ENCODE peak calls at places on chromosomes 1 and 21, in seven cellular contexts. C is neural progenitor cell, D is lower lobe of right lung, U is uterus, R is ovary, H is fibroblast of lung, F is psoas muscle. P is an unnamed sample.
A peak's percentile ranks its signal among the peaks of the same experiment; 100 is the strongest.

GRCh38 chr1:40247655-40248054 is at the start of gene TMCO2:
- DNase-seq in H (no peak), R (no peak), D (no peak), U (no peak), F (no peak), C (no peak), P (no peak)

GRCh38 chr1:13583964-13584791 is 546 bp downstream of the PDPN start:
- DNase-seq in C (peak; percentile 76), D (peak; percentile 55), U (peak; percentile 63), H (peak; percentile 10), R (peak; percentile 74), F (peak; percentile 66), P (peak; percentile 46)

GRCh38 chr1:244237445-244237844 is 186.4 kb downstream of the ZBTB18 start:
- DNase-seq in H (no peak), C (no peak), F (no peak), D (no peak), R (no peak), U (no peak), P (no peak)

GRCh38 chr1:112508242-112509004 is at the start of gene WNT2B:
- DNase-seq in H (no peak), U (no peak), F (peak; percentile 33), R (peak; percentile 47), C (peak; percentile 60), D (peak; percentile 59), P (peak; percentile 65)

GRCh38 chr1:185483647-185484450 is 166.8 kb upstream of the IVNS1ABP start:
- DNase-seq in U (no peak), R (no peak), F (no peak), C (peak; percentile 39), H (peak; percentile 43), D (no peak), P (no peak)

GRCh38 chr1:100474838-100475237 is 63.1 kb upstream of the GPR88 start:
- DNase-seq in F (no peak), C (no peak), H (peak; percentile 10), R (no peak), U (no peak), D (no peak), P (no peak)

GRCh38 chr21:28932717-28933116 is 60.0 kb downstream of the LTN1 start:
- DNase-seq in U (no peak), H (no peak), F (no peak), R (no peak), C (no peak), D (no peak), P (no peak)

GRCh38 chr1:94209425-94209824 is 28.0 kb downstream of the ARHGAP29 start:
- DNase-seq in D (no peak), R (no peak), H (peak; percentile 53), C (no peak), U (no peak), F (no peak), P (no peak)

GRCh38 chr21:46393451-46393940 is 65.2 kb upstream of the DIP2A start:
- DNase-seq in H (no peak), D (peak; percentile 41), F (peak; percentile 43), R (peak; percentile 58), C (no peak), U (peak; percentile 31), P (no peak)

GRCh38 chr1:28148880-28149195 is 27.7 kb downstream of the PTAFR start:
- DNase-seq in D (no peak), C (no peak), H (no peak), F (no peak), U (no peak), R (no peak), P (no peak)

GRCh38 chr1:43691871-43692815 is 15.2 kb upstream of the ST3GAL3 start:
- DNase-seq in F (no peak), U (no peak), H (no peak), C (no peak), R (no peak), D (no peak), P (peak; percentile 94)

GRCh38 chr1:53172751-53173498 is 23.7 kb upstream of the CPT2 start:
- DNase-seq in F (no peak), U (no peak), D (no peak), H (peak; percentile 70), C (peak; percentile 57), R (no peak), P (no peak)

GRCh38 chr1:225921734-225922709 is 2.0 kb downstream of the PYCR2 start:
- DNase-seq in F (no peak), D (peak; percentile 35), R (no peak), U (no peak), C (no peak), H (no peak), P (no peak)

GRCh38 chr1:47727051-47727708 is 270.0 kb downstream of the TRABD2B start:
- DNase-seq in F (no peak), U (no peak), R (no peak), H (no peak), D (no peak), C (no peak), P (no peak)

GRCh38 chr1:218658899-218659298 is 313.8 kb downstream of the TGFB2 start:
- DNase-seq in D (no peak), F (no peak), R (no peak), C (no peak), U (no peak), H (peak; percentile 61), P (no peak)

GRCh38 chr1:209335090-209335692 is 248.3 kb upstream of the CAMK1G start:
- DNase-seq in U (no peak), F (no peak), D (no peak), H (peak; percentile 18), R (no peak), C (peak; percentile 80), P (no peak)

GRCh38 chr1:59730302-59730701 is 84.4 kb upstream of the HOOK1 start:
- DNase-seq in H (peak; percentile 86), F (no peak), U (no peak), R (no peak), C (no peak), D (no peak), P (no peak)

GRCh38 chr1:94202241-94202640 is 35.1 kb downstream of the ARHGAP29 start:
- DNase-seq in F (no peak), R (no peak), U (no peak), C (no peak), H (no peak), D (no peak), P (no peak)

GRCh38 chr1:232553050-232553754 is 76.7 kb downstream of the SIPA1L2 start:
- DNase-seq in D (peak; percentile 51), U (peak; percentile 33), F (peak; percentile 46), R (peak; percentile 54), C (no peak), H (peak; percentile 36), P (no peak)

GRCh38 chr1:6601865-6602668 is 602 bp downstream of the KLHL21 start:
- DNase-seq in C (peak; percentile 77), U (peak; percentile 56), H (peak; percentile 70), R (peak; percentile 54), D (peak; percentile 67), F (peak; percentile 64), P (no peak)

GRCh38 chr1:178126790-178127189 is 32.9 kb downstream of the RASAL2 start:
- DNase-seq in R (no peak), H (peak; percentile 85), U (no peak), D (no peak), F (no peak), C (no peak), P (no peak)

GRCh38 chr21:42016364-42016985 is 6.3 kb upstream of the ZBTB21 start:
- DNase-seq in R (no peak), H (no peak), D (no peak), U (no peak), F (no peak), C (no peak), P (no peak)

GRCh38 chr21:35940074-35940927 is 120.0 kb downstream of the SETD4 start:
- DNase-seq in D (no peak), C (peak; percentile 86), R (peak; percentile 24), H (peak; percentile 87), U (peak; percentile 45), F (peak; percentile 21), P (peak; percentile 41)

DNA sequence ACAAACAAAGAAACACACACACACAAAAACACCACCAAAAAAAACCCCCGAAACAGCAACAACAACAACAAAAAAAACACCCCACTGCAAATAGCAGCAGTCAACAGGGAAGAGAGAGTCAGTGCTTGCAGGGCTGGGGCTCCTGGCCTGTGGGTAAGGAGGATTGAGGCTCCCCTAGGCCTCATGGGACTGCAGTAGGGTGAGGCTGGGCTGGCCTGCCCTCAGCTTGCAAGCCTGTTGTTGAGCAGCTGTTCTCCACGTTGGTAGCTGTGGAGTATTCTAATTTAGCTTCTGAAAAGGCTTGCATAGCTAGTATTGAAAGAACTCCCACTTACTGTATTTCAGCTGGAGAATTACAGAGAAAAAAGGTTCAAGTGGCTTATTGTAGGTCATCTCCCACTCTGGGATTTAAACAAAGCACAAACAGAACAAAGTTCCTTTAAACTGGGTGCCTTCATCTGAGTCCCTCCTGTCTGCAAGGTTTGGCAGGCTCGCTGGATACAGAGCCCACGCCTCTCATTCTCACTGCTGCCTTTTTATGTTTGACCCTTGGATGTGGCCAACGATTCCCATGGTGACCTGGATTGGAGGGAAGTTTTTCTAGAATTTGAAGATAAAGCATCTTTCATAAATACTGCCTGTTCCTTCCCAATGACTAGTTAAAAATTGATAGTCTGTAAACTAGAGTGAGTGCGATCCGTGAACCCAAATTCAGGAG is 247.3 kb downstream of the KIF26B start:
- DNase-seq in C (no peak), D (no peak), U (no peak), H (no peak), F (no peak), R (no peak), P (no peak)
- H3K27ac ChIP-seq in C (no peak overlapping the region), D (no peak overlapping the region), U (no peak overlapping the region), H (no peak overlapping the region), F (no peak overlapping the region), R (no peak overlapping the region), P (no peak overlapping the region)

GRCh38 chr1:147225193-147225730 is at the start of gene FMO5:
- DNase-seq in H (peak; percentile 76), D (peak; percentile 85), F (peak; percentile 65), U (peak; percentile 84), R (peak; percentile 64), C (peak; percentile 76), P (peak; percentile 55)
- TF ChIP-seq CTCF in H (peak; percentile 12), D (peak; percentile 45), F (peak; percentile 18), U (peak; percentile 44), R (no peak), C (no peak), P (no peak)

GRCh38 chr21:38768385-38769071 is 37.2 kb upstream of the ETS2 start:
- DNase-seq in R (no peak), F (no peak), H (peak; percentile 99), D (no peak), U (no peak), C (no peak), P (no peak)

GRCh38 chr21:38765056-38765455 is 40.7 kb upstream of the ETS2 start:
- DNase-seq in C (no peak), R (no peak), F (no peak), U (no peak), H (no peak), D (no peak), P (no peak)

GRCh38 chr21:38769253-38769780 is 36.4 kb upstream of the ETS2 start:
- DNase-seq in D (no peak), C (peak; percentile 26), U (no peak), F (no peak), H (peak; percentile 84), R (no peak), P (no peak)

GRCh38 chr21:38770660-38771059 is 35.1 kb upstream of the ETS2 start:
- DNase-seq in D (no peak), F (no peak), H (no peak), C (no peak), R (no peak), U (no peak), P (no peak)

GRCh38 chr21:38766987-38767722 is 38.6 kb upstream of the ETS2 start:
- DNase-seq in H (no peak), F (no peak), R (no peak), D (peak; percentile 55), U (no peak), C (no peak), P (no peak)
- H3K4me3 ChIP-seq in H (no peak overlapping the region), F (peak overlapping the region; percentile 37), R (no peak overlapping the region), D (peak overlapping the region; percentile 41), U (no peak overlapping the region), C (no peak overlapping the region), P (no peak overlapping the region)

GRCh38 chr1:54274448-54274847 is 74.5 kb downstream of the MRPL37 start:
- DNase-seq in C (peak; percentile 31), R (no peak), F (no peak), H (no peak), U (no peak), D (no peak), P (no peak)
- H3K27ac ChIP-seq in C (no peak overlapping the region), R (peak overlapping the region; percentile 79), F (peak overlapping the region; percentile 87), H (peak overlapping the region; percentile 97), U (peak overlapping the region; percentile 85), D (peak overlapping the region; percentile 84), P (peak overlapping the region; percentile 90)